ENCODE peak calls at places on chromosomes 5 and 9, in ten cellular contexts. U is MCF 10A, S is Karpas-422, D is NCI-H510A, H is adipocyte, F is mammary epithelial cell, O is SW480, N is T-helper 1 cell, K is Caco-2, P is HS-27A. Z is an unnamed sample.

GRCh38 chr5:76782444-76782843 is 36.4 kb upstream of the F2RL1 start:
- DNase-seq in U (no peak), S (no peak), D (no peak), H (no peak), F (no peak), O (no peak), N (no peak), K (no peak), P (no peak), Z (no peak)

GRCh38 chr9:72145093-72145492 is 4.1 kb upstream of the GDA start:
- DNase-seq in U (no peak), S (no peak), D (no peak), H (no peak), F (peak), O (no peak), N (no peak), K (no peak), P (no peak), Z (no peak)

GRCh38 chr5:30764704-30765103 is 428.8 kb upstream of the CDH6 start:
- DNase-seq in U (peak), S (no peak), D (no peak), H (peak), F (no peak), O (no peak), N (no peak), K (no peak), P (no peak), Z (no peak)

GRCh38 chr5:20224046-20224445 is 236.0 kb upstream of the CDH18 start:
- DNase-seq in U (no peak), S (no peak), D (no peak), H (peak), F (peak), O (no peak), N (no peak), K (no peak), P (no peak), Z (no peak)

GRCh38 chr5:137466888-137467287 is 32.2 kb downstream of the SPOCK1 start:
- DNase-seq in U (peak), S (no peak), D (no peak), H (no peak), F (no peak), O (no peak), N (no peak), K (no peak), P (no peak), Z (no peak)

GRCh38 chr9:78167356-78167755 is 68.5 kb upstream of the CEP78 start:
- DNase-seq in U (peak), S (no peak), D (peak), H (peak), F (peak), O (peak), N (no peak), K (no peak), P (no peak), Z (no peak)

GRCh38 chr5:10478436-10478835 is 36.8 kb downstream of the ROPN1L start:
- DNase-seq in U (no peak), S (no peak), D (no peak), H (no peak), F (no peak), O (no peak), N (no peak), K (no peak), P (peak), Z (no peak)

GRCh38 chr9:123724211-123724831 is 205.6 kb downstream of the DENND1A start:
- DNase-seq in U (peak), S (peak), D (no peak), H (peak), F (peak), O (no peak), N (no peak), K (no peak), P (no peak), Z (no peak)

GRCh38 chr5:33975846-33976245 is 8.6 kb downstream of the SLC45A2 start:
- DNase-seq in U (no peak), S (no peak), D (no peak), H (peak), F (no peak), O (no peak), N (no peak), K (no peak), P (no peak), Z (no peak)

GRCh38 chr5:7010578-7010977 is 297.3 kb downstream of the TENT4A start:
- DNase-seq in U (no peak), S (no peak), D (no peak), H (no peak), F (no peak), O (no peak), N (no peak), K (no peak), P (no peak), Z (no peak)

GRCh38 chr5:4374866-4375265 is 765.3 kb upstream of the ADAMTS16 start:
- DNase-seq in U (peak), S (no peak), D (no peak), H (no peak), F (peak), O (peak), N (no peak), K (no peak), P (no peak), Z (no peak)

GRCh38 chr5:173919443-173919842 is 31.3 kb downstream of the CPEB4 start:
- DNase-seq in U (no peak), S (no peak), D (no peak), H (no peak), F (peak), O (peak), N (no peak), K (no peak), P (no peak), Z (no peak)

GRCh38 chr5:16049766-16050165 is 129.8 kb downstream of the MARCHF11 start:
- DNase-seq in U (no peak), S (no peak), D (no peak), H (no peak), F (no peak), O (no peak), N (no peak), K (no peak), P (peak), Z (no peak)

GRCh38 chr5:123538670-123539459 is 26.9 kb downstream of the CSNK1G3 start:
- DNase-seq in U (peak), S (no peak), D (no peak), H (no peak), F (no peak), O (no peak), N (no peak), K (no peak), P (no peak), Z (no peak)

GRCh38 chr9:113151696-113152630 is 1.2 kb downstream of the SLC31A2 start:
- DNase-seq in U (no peak), S (no peak), D (no peak), H (no peak), F (peak), O (no peak), N (no peak), K (no peak), P (no peak), Z (no peak)

GRCh38 chr5:8376478-8376877 is 507.5 kb downstream of the MTRR start:
- DNase-seq in U (no peak), S (no peak), D (no peak), H (no peak), F (no peak), O (no peak), N (no peak), K (no peak), P (no peak), Z (no peak)

GRCh38 chr5:137190031-137190430 is 309.1 kb downstream of the SPOCK1 start:
- DNase-seq in U (no peak), S (no peak), D (no peak), H (peak), F (no peak), O (no peak), N (no peak), K (no peak), P (no peak), Z (no peak)

GRCh38 chr5:177510567-177511053 is 984 bp upstream of the DOK3 start:
- DNase-seq in U (no peak), S (peak), D (no peak), H (no peak), F (no peak), O (no peak), N (no peak), K (no peak), P (no peak), Z (no peak)

GRCh38 chr5:9820696-9821449 is 190.7 kb upstream of the TAS2R1 start:
- DNase-seq in U (no peak), S (no peak), D (no peak), H (peak), F (no peak), O (no peak), N (no peak), K (no peak), P (no peak), Z (no peak)

GRCh38 chr5:139104577-139105271 is 93.4 kb downstream of the SIL1 start:
- DNase-seq in U (peak), S (no peak), D (no peak), H (peak), F (peak), O (no peak), N (no peak), K (no peak), P (no peak), Z (no peak)

GRCh38 chr5:35369965-35370790 is 139.9 kb upstream of the PRLR start:
- DNase-seq in U (no peak), S (peak), D (no peak), H (no peak), F (no peak), O (no peak), N (no peak), K (no peak), P (no peak), Z (no peak)

GRCh38 chr5:131139321-131139720 is 25.7 kb downstream of the HINT1 start:
- DNase-seq in U (no peak), S (no peak), D (no peak), H (no peak), F (no peak), O (no peak), N (no peak), K (no peak), P (no peak), Z (no peak)

GRCh38 chr5:149224282-149224681 is 47.4 kb upstream of the AFAP1L1 start:
- DNase-seq in U (no peak), S (no peak), D (no peak), H (no peak), F (no peak), O (no peak), N (no peak), K (no peak), P (no peak), Z (no peak)

GRCh38 chr9:95116002-95116819 is 201.3 kb downstream of the FANCC start:
- DNase-seq in U (peak), S (no peak), D (no peak), H (no peak), F (no peak), O (no peak), N (no peak), K (peak), P (no peak), Z (no peak)

GRCh38 chr9:1050125-1050895 is at the start of gene DMRT2:
- DNase-seq in U (peak), S (peak), D (peak), H (peak), F (peak), O (peak), N (no peak), K (peak), P (no peak), Z (no peak)

GRCh38 chr9:126151031-126151670 is 175.5 kb upstream of the MVB12B start:
- DNase-seq in U (no peak), S (no peak), D (peak), H (peak), F (no peak), O (no peak), N (no peak), K (no peak), P (no peak), Z (no peak)

GRCh38 chr5:74199005-74199404 is 441.5 kb downstream of the ENC1 start:
- DNase-seq in U (no peak), S (no peak), D (no peak), H (no peak), F (no peak), O (no peak), N (no peak), K (no peak), P (no peak), Z (no peak)

GRCh38 chr9:86176468-86176867 is 77.1 kb upstream of the GOLM1 start:
- DNase-seq in U (peak), S (no peak), D (peak), H (no peak), F (peak), O (no peak), N (no peak), K (no peak), P (no peak), Z (no peak)

GRCh38 chr9:134415026-134415425 is 88.8 kb downstream of the RXRA start:
- DNase-seq in U (no peak), S (no peak), D (no peak), H (no peak), F (no peak), O (no peak), N (no peak), K (no peak), P (no peak), Z (no peak)

GRCh38 chr9:121388140-121388925 is 18.3 kb upstream of the STOM start:
- DNase-seq in U (no peak), S (no peak), D (no peak), H (peak), F (no peak), O (no peak), N (no peak), K (no peak), P (no peak), Z (no peak)

GRCh38 chr5:179763215-179763945 is 30.4 kb upstream of the LTC4S start:
- DNase-seq in U (peak), S (peak), D (no peak), H (peak), F (peak), O (peak), N (peak), K (peak), P (peak), Z (no peak)

GRCh38 chr9:136655244-136656225 is 7.2 kb upstream of the EGFL7 start:
- DNase-seq in U (no peak), S (no peak), D (no peak), H (no peak), F (no peak), O (no peak), N (no peak), K (peak), P (no peak), Z (no peak)